ENCODE peak calls at places on chromosomes 6 and 20, in six cellular contexts. P is kidney epithelial cell; V is psoas muscle; Y is anterior cingulate cortex; X is stimulated activated naive CD8-positive, alpha-beta T cell treated with anti-CD3 and anti-CD28 coated beads, Interleukin-15, amount 100 ng/mL, for 72 hours; E is activated CD4-positive, CD25-positive, alpha-beta regulatory T cell treated with anti-CD3 and anti-CD28 coated beads, Interleukin-2, amount 50 U/mL, for 72 hours. B is an unnamed sample.

GRCh38 chr6:133888931-133889556 is at the start of gene TCF21:
- DNase-seq in P (no peak), V (no peak), Y (no peak), X (no peak), E (no peak), B (peak; percentile 73)

GRCh38 chr20:7015257-7015656 is 247.8 kb downstream of the BMP2 start:
- DNase-seq in P (no peak), V (no peak), Y (no peak), X (no peak), E (no peak), B (no peak)

GRCh38 chr20:32797160-32797468 is 22.6 kb upstream of the MAPRE1 start:
- DNase-seq in P (no peak), V (no peak), Y (no peak), X (no peak), E (no peak), B (no peak)

GRCh38 chr20:63172726-63173125 is 43.2 kb downstream of the YTHDF1 start:
- DNase-seq in P (no peak), V (no peak), Y (no peak), X (no peak), E (no peak), B (peak; percentile 71)

GRCh38 chr6:133241901-133242760 is 974 bp downstream of the EYA4 start:
- DNase-seq in P (no peak), V (peak; percentile 80), Y (no peak), X (peak; percentile 2), E (no peak), B (peak; percentile 52)

GRCh38 chr6:166540631-166541331 is 45.7 kb downstream of the RAMACL start:
- DNase-seq in P (no peak), V (no peak), Y (no peak), X (peak; percentile 22), E (peak; percentile 56), B (no peak)

GRCh38 chr20:327041-327945 is 1.9 kb downstream of the SOX12 start:
- DNase-seq in P (no peak), V (peak; percentile 81), Y (peak; percentile 87), X (peak; percentile 86), E (peak; percentile 60), B (peak; percentile 98)

GRCh38 chr6:33200234-33201146 is at the start of the genes RXRB and SLC39A7:
- DNase-seq in P (peak; percentile 95), V (peak; percentile 100), Y (peak; percentile 98), X (peak; percentile 95), E (peak; percentile 93), B (peak; percentile 98)

GRCh38 chr20:48578397-48579098 is 249.3 kb downstream of the PREX1 start:
- DNase-seq in P (no peak), V (no peak), Y (no peak), X (no peak), E (no peak), B (no peak)

GRCh38 chr6:143569035-143569434 is 57.5 kb upstream of the FUCA2 start:
- DNase-seq in P (no peak), V (no peak), Y (no peak), X (no peak), E (no peak), B (no peak)

GRCh38 chr6:54860739-54861138 is 14.2 kb downstream of the FAM83B start:
- DNase-seq in P (peak; percentile 71), V (no peak), Y (no peak), X (no peak), E (no peak), B (no peak)

GRCh38 chr6:24283043-24283985 is 74.5 kb downstream of the DCDC2 start:
- DNase-seq in P (peak; percentile 88), V (peak; percentile 57), Y (peak; percentile 37), X (peak; percentile 33), E (no peak), B (peak; percentile 76)

GRCh38 chr20:62508641-62509051 is 32.9 kb upstream of the GATA5 start:
- DNase-seq in P (no peak), V (no peak), Y (no peak), X (no peak), E (no peak), B (no peak)

GRCh38 chr6:83092756-83093399 is 25.4 kb downstream of the DOP1A start:
- DNase-seq in P (no peak), V (no peak), Y (no peak), X (no peak), E (no peak), B (no peak)

GRCh38 chr6:142333431-142333830 is 31.6 kb downstream of the ADGRG6 start:
- DNase-seq in P (no peak), V (no peak), Y (no peak), X (no peak), E (no peak), B (no peak)

GRCh38 chr20:12047838-12048432 is 130.2 kb downstream of the BTBD3 start:
- DNase-seq in P (peak; percentile 4), V (no peak), Y (no peak), X (no peak), E (no peak), B (no peak)

GRCh38 chr6:161370882-161371281 is 97.0 kb upstream of the AGPAT4 start:
- DNase-seq in P (peak; percentile 38), V (peak; percentile 67), Y (peak; percentile 64), X (peak; percentile 51), E (peak; percentile 59), B (peak; percentile 88)

GRCh38 chr6:143232849-143233248 is 172.2 kb downstream of the AIG1 start:
- DNase-seq in P (no peak), V (no peak), Y (no peak), X (peak; percentile 5), E (no peak), B (peak; percentile 62)

GRCh38 chr20:59779656-59780380 is 153.6 kb downstream of the SYCP2 start:
- DNase-seq in P (no peak), V (no peak), Y (no peak), X (no peak), E (peak; percentile 0), B (peak; percentile 16)